ENCODE peak calls at places on chromosomes 4 and X, in seven cellular contexts. Q is GM20000; R is stimulated activated CD4-positive, alpha-beta T cell treated with anti-CD3 and anti-CD28 coated beads, Interleukin-1b, Interleukin-23, amount 100 ng/mL, for 4 hours; S is iris pigment epithelial cell; L is endothelial cell; J is OCI-LY7; Y is DMS153. T is an unnamed sample.

GRCh38 chrX:125394449-125394848 is 74.8 kb downstream of the TEX13C start:
- DNase-seq in Q (no peak), R (no peak), S (no peak), L (no peak), J (no peak), Y (no peak), T (no peak)

GRCh38 chr4:2462218-2462991 is 6.5 kb upstream of the RNF4 start:
- DNase-seq in Q (peak), R (peak), S (peak), L (peak), J (peak), Y (no peak), T (peak)

GRCh38 chr4:53507671-53508286 is 83.5 kb downstream of the LNX1 start:
- DNase-seq in Q (no peak), R (no peak), S (peak), L (no peak), J (no peak), Y (no peak), T (no peak)

GRCh38 chr4:153679476-153679875 is 4.6 kb upstream of the TLR2 start:
- DNase-seq in Q (no peak), R (no peak), S (no peak), L (no peak), J (no peak), Y (no peak), T (no peak)

GRCh38 chr4:15451181-15451865 is 18.4 kb upstream of the CC2D2A start:
- DNase-seq in Q (no peak), R (no peak), S (peak), L (no peak), J (no peak), Y (no peak), T (peak)

GRCh38 chr4:177393236-177393635 is 49.0 kb downstream of the AGA start:
- DNase-seq in Q (no peak), R (peak), S (no peak), L (no peak), J (no peak), Y (no peak), T (no peak)

GRCh38 chrX:72296991-72297390 is 8.7 kb downstream of the CITED1 start:
- DNase-seq in Q (no peak), R (no peak), S (no peak), L (no peak), J (no peak), Y (no peak), T (peak)

GRCh38 chr4:89338206-89338605 is 30.6 kb upstream of the GPRIN3 start:
- DNase-seq in Q (no peak), R (no peak), S (peak), L (no peak), J (no peak), Y (no peak), T (no peak)

GRCh38 chr4:40515398-40516293 is 114.0 kb downstream of the RBM47 start:
- DNase-seq in Q (peak), R (no peak), S (no peak), L (no peak), J (peak), Y (no peak), T (no peak)

GRCh38 chr4:121698119-121698732 is 1.4 kb upstream of the ANXA5 start:
- DNase-seq in Q (no peak), R (no peak), S (no peak), L (no peak), J (no peak), Y (no peak), T (no peak)

GRCh38 chr4:74117024-74117534 is 18.1 kb upstream of the CXCL2 start:
- DNase-seq in Q (no peak), R (no peak), S (peak), L (no peak), J (no peak), Y (peak), T (peak)

GRCh38 chrX:51461053-51462050 is 35.0 kb downstream of the NUDT11 start:
- DNase-seq in Q (peak), R (peak), S (peak), L (no peak), J (peak), Y (no peak), T (peak)